ENCODE peak calls at places on chromosome 1, in five cellular contexts. Q is HCT116, D is pons, X is mucosa of gallbladder, U is AG04450. L is an unnamed sample.

GRCh38 chr1:163706915-163707314 is 385.2 kb downstream of the NUF2 start:
- DNase-seq in Q (no peak), U (no peak), D (no peak), X (no peak), L (no peak)

GRCh38 chr1:100387209-100387608 is 34.9 kb downstream of the CDC14A start:
- DNase-seq in Q (no peak), X (no peak), U (peak; percentile 8), D (no peak), L (no peak)

GRCh38 chr1:84398175-84398574 is at the start of gene DNASE2B:
- DNase-seq in D (no peak), U (no peak), Q (no peak), X (no peak), L (no peak)

GRCh38 chr1:216075339-216075738 is 347.9 kb downstream of the USH2A start:
- DNase-seq in X (no peak), Q (no peak), D (no peak), U (no peak), L (no peak)

GRCh38 chr1:203281033-203281432 is 24.3 kb upstream of the BTG2 start:
- DNase-seq in Q (no peak), X (no peak), U (no peak), D (no peak), L (no peak)

GRCh38 chr1:160759740-160760139 is 20.7 kb downstream of the SLAMF7 start:
- DNase-seq in X (no peak), U (no peak), Q (no peak), D (no peak), L (no peak)

GRCh38 chr1:8031176-8031785 is 5.2 kb upstream of the ERRFI1 start:
- DNase-seq in Q (no peak), D (peak; percentile 61), U (no peak), X (no peak), L (no peak)

GRCh38 chr1:94236021-94236491 is 1.3 kb downstream of the ARHGAP29 start:
- DNase-seq in D (no peak), U (no peak), Q (no peak), X (no peak), L (no peak)

GRCh38 chr1:145690587-145691558 is 16.3 kb downstream of the PDZK1 start:
- DNase-seq in U (peak; percentile 41), X (no peak), Q (no peak), D (peak; percentile 35), L (no peak)

GRCh38 chr1:205128050-205128449 is 6.3 kb upstream of the RBBP5 start:
- DNase-seq in U (no peak), X (no peak), Q (no peak), D (no peak), L (no peak)

GRCh38 chr1:29096255-29096896 is 27.3 kb downstream of the TMEM200B start:
- DNase-seq in U (no peak), X (no peak), D (no peak), Q (no peak), L (no peak)

GRCh38 chr1:109802136-109802900 is 38.6 kb upstream of the EPS8L3 start:
- DNase-seq in X (no peak), Q (no peak), D (no peak), U (no peak), L (no peak)

GRCh38 chr1:2984399-2985061 is 36.7 kb upstream of the ACTRT2 start:
- DNase-seq in U (no peak), X (no peak), Q (no peak), D (no peak), L (no peak)

GRCh38 chr1:62438163-62438562 is 1.3 kb downstream of the USP1 start:
- DNase-seq in X (no peak), Q (no peak), U (no peak), D (peak; percentile 37), L (no peak)

GRCh38 chr1:90573736-90574135 is 143.4 kb downstream of the BARHL2 start:
- DNase-seq in D (no peak), Q (no peak), U (no peak), X (no peak), L (no peak)

GRCh38 chr1:235366286-235366685 is 941 bp upstream of the TBCE start:
- DNase-seq in U (no peak), X (no peak), D (no peak), Q (no peak), L (no peak)

GRCh38 chr1:51236548-51237312 is 657 bp downstream of the RNF11 start:
- DNase-seq in X (no peak), Q (no peak), U (no peak), D (peak; percentile 48), L (peak; percentile 67)

GRCh38 chr1:170307426-170307825 is 161.7 kb downstream of the NTMT2 start:
- DNase-seq in X (no peak), D (no peak), U (no peak), Q (no peak), L (no peak)

GRCh38 chr1:22814176-22815042 is 103.8 kb downstream of the EPHB2 start:
- DNase-seq in Q (no peak), D (peak; percentile 87), U (no peak), X (peak; percentile 41), L (peak; percentile 83)

GRCh38 chr1:232950919-232951579 is 638 bp downstream of the NTPCR start:
- DNase-seq in Q (no peak), D (no peak), X (no peak), U (no peak), L (peak; percentile 41)

GRCh38 chr1:229410692-229411433 is 23.0 kb downstream of the ACTA1 start:
- DNase-seq in Q (no peak), X (peak; percentile 16), U (no peak), D (peak; percentile 44), L (peak; percentile 64)

GRCh38 chr1:43519287-43519686 is 11.4 kb upstream of the PTPRF start:
- DNase-seq in U (no peak), D (no peak), X (no peak), Q (no peak), L (no peak)

GRCh38 chr1:81877940-81878339 is 77.2 kb downstream of the ADGRL2 start:
- DNase-seq in U (no peak), Q (no peak), X (no peak), D (no peak), L (no peak)

GRCh38 chr1:67677408-67677807 is 7.6 kb upstream of the GADD45A start:
- DNase-seq in Q (no peak), X (no peak), U (no peak), D (no peak), L (no peak)

GRCh38 chr1:43822040-43822439 is 111.6 kb upstream of the ARTN start:
- DNase-seq in X (peak; percentile 37), D (no peak), U (peak; percentile 60), Q (peak; percentile 90), L (no peak)

GRCh38 chr1:154499446-154499845 is 2.6 kb upstream of the TDRD10 start:
- DNase-seq in X (no peak), D (no peak), U (no peak), Q (no peak), L (no peak)

GRCh38 chr1:216566809-216567208 is 143.6 kb upstream of the USH2A start:
- DNase-seq in D (no peak), X (no peak), Q (no peak), U (no peak), L (no peak)

GRCh38 chr1:63368131-63368530 is 704 bp downstream of the ALG6 start:
- DNase-seq in X (no peak), D (peak; percentile 12), U (no peak), Q (no peak), L (no peak)

GRCh38 chr1:61241411-61241838 is 159.1 kb downstream of the NFIA start:
- DNase-seq in U (no peak), X (peak; percentile 26), D (no peak), Q (no peak), L (peak; percentile 42)

GRCh38 chr1:185645201-185645640 is 89.0 kb upstream of the HMCN1 start:
- DNase-seq in U (no peak), D (no peak), Q (no peak), X (no peak), L (no peak)

GRCh38 chr1:31822766-31823165 is 6.9 kb upstream of the SPOCD1 start:
- DNase-seq in X (no peak), U (no peak), Q (no peak), D (peak; percentile 94), L (no peak)

GRCh38 chr1:223628233-223628632 is 37.3 kb downstream of the CAPN8 start:
- DNase-seq in U (peak; percentile 4), Q (peak; percentile 54), X (no peak), D (peak; percentile 48), L (no peak)

GRCh38 chr1:17603091-17603841 is 63.8 kb downstream of the ARHGEF10L start:
- DNase-seq in Q (no peak), X (no peak), D (no peak), U (no peak), L (peak; percentile 60)

GRCh38 chr1:226732856-226733291 is 6.2 kb downstream of the ITPKB start:
- DNase-seq in X (no peak), D (peak; percentile 45), U (no peak), Q (no peak), L (no peak)

GRCh38 chr1:179090923-179091322 is 9.1 kb downstream of the TOR3A start:
- DNase-seq in D (no peak), U (no peak), X (no peak), Q (no peak), L (no peak)

GRCh38 chr1:103171041-103171590 is 62.8 kb upstream of the COL11A1 start:
- DNase-seq in D (no peak), Q (no peak), X (no peak), U (no peak), L (no peak)